ENCODE peak calls at places on chromosomes 16 and 17, in eight cellular contexts. P is frontal cortex; S is HTR-8/SVneo; G is small intestine; D is stimulated activated CD4-positive, alpha-beta T cell treated with anti-CD3 and anti-CD28 coated beads, Interleukin-1b, Interleukin-23, amount 100 ng/mL, for 24 hours; V is uterus; A is stimulated activated CD8-positive, alpha-beta memory T cell treated with anti-CD3 and anti-CD28 coated beads, Interleukin-12 subunit alpha, Interleukin-12 subunit beta, amount 100 ng/mL, for 4 hours; C is effector CD8-positive, alpha-beta T cell. R is an unnamed sample.
A peak's percentile ranks its signal among the peaks of the same experiment; 100 is the strongest.

GRCh38 chr17:73342549-73343167 is 30.9 kb upstream of the CDC42EP4 start:
- DNase-seq in P (no peak), S (no peak), G (no peak), D (no peak), V (no peak), A (no peak), C (no peak), R (no peak)

GRCh38 chr17:33144837-33145236 is 148.3 kb downstream of the ASIC2 start:
- DNase-seq in P (no peak), S (no peak), G (no peak), D (no peak), V (no peak), A (no peak), C (no peak), R (no peak)

GRCh38 chr16:52581530-52581929 is 34.6 kb upstream of the TOX3 start:
- DNase-seq in P (no peak), S (no peak), G (no peak), D (no peak), V (no peak), A (no peak), C (no peak), R (no peak)

GRCh38 chr17:2435852-2436251 is 35.0 kb upstream of the MNT start:
- DNase-seq in P (no peak), S (no peak), G (no peak), D (no peak), V (no peak), A (no peak), C (no peak), R (no peak)

GRCh38 chr16:8594149-8594666 is 3.9 kb upstream of the TMEM114 start:
- DNase-seq in P (no peak), S (no peak), G (no peak), D (no peak), V (no peak), A (no peak), C (no peak), R (no peak)

GRCh38 chr16:84443166-84443802 is 61.2 kb downstream of the MEAK7 start:
- DNase-seq in P (no peak), S (no peak), G (peak; percentile 91), D (no peak), V (no peak), A (no peak), C (no peak), R (peak; percentile 19)

GRCh38 chr16:73171380-73171779 is 123.5 kb upstream of the ZFHX3 start:
- DNase-seq in P (no peak), S (no peak), G (peak; percentile 38), D (no peak), V (no peak), A (no peak), C (no peak), R (no peak)

GRCh38 chr17:73600103-73600871 is 44.0 kb downstream of the SDK2 start:
- DNase-seq in P (no peak), S (no peak), G (no peak), D (no peak), V (no peak), A (no peak), C (no peak), R (no peak)

GRCh38 chr17:12964162-12964561 is 53.7 kb downstream of the ELAC2 start:
- DNase-seq in P (no peak), S (no peak), G (no peak), D (no peak), V (no peak), A (no peak), C (no peak), R (no peak)

GRCh38 chr17:29074488-29074887 is 31.5 kb downstream of the PIPOX start:
- DNase-seq in P (no peak), S (no peak), G (no peak), D (no peak), V (no peak), A (no peak), C (no peak), R (no peak)

GRCh38 chr16:71709231-71709781 is 15.2 kb downstream of the PHLPP2 start:
- DNase-seq in P (no peak), S (no peak), G (peak; percentile 89), D (no peak), V (no peak), A (no peak), C (no peak), R (peak; percentile 57)

GRCh38 chr17:74165811-74166365 is 37.6 kb upstream of the RPL38 start:
- DNase-seq in P (no peak), S (no peak), G (no peak), D (no peak), V (no peak), A (no peak), C (no peak), R (no peak)

GRCh38 chr16:88688013-88688778 is 1.9 kb upstream of the SNAI3 start:
- DNase-seq in P (peak; percentile 71), S (no peak), G (peak; percentile 77), D (no peak), V (no peak), A (no peak), C (no peak), R (peak; percentile 18)

GRCh38 chr16:23595951-23596720 is at the start of gene NDUFAB1:
- DNase-seq in P (peak; percentile 91), S (peak; percentile 78), G (peak; percentile 89), D (peak; percentile 85), V (peak; percentile 80), A (peak; percentile 86), C (peak; percentile 81), R (peak; percentile 91)

GRCh38 chr17:12927541-12928425 is 90.0 kb downstream of the ELAC2 start:
- DNase-seq in P (no peak), S (no peak), G (no peak), D (no peak), V (peak; percentile 22), A (no peak), C (no peak), R (no peak)

GRCh38 chr17:29664743-29665479 is 42.2 kb upstream of the CORO6 start:
- DNase-seq in P (no peak), S (peak; percentile 75), G (peak; percentile 30), D (no peak), V (no peak), A (no peak), C (no peak), R (peak; percentile 66)

GRCh38 chr17:69677130-69677529 is 262.6 kb downstream of the MAP2K6 start:
- DNase-seq in P (no peak), S (no peak), G (no peak), D (no peak), V (no peak), A (no peak), C (no peak), R (no peak)

GRCh38 chr16:88505405-88506082 is 52.5 kb downstream of the ZFPM1 start:
- DNase-seq in P (peak; percentile 60), S (no peak), G (peak; percentile 95), D (peak; percentile 37), V (peak; percentile 37), A (peak; percentile 37), C (peak; percentile 74), R (peak; percentile 93)

GRCh38 chr16:23509763-23510153 is 536 bp downstream of the GGA2 start:
- DNase-seq in P (no peak), S (no peak), G (peak; percentile 35), D (peak; percentile 4), V (peak; percentile 36), A (peak; percentile 1), C (peak; percentile 5), R (peak; percentile 44)

GRCh38 chr16:70523013-70523620 is at the start of gene COG4:
- DNase-seq in P (peak; percentile 82), S (peak; percentile 86), G (peak; percentile 84), D (peak; percentile 87), V (peak; percentile 80), A (peak; percentile 81), C (peak; percentile 86), R (peak; percentile 89)

GRCh38 chr17:42198897-42199296 is 4.6 kb upstream of the GHDC start:
- DNase-seq in P (no peak), S (no peak), G (no peak), D (no peak), V (no peak), A (no peak), C (no peak), R (no peak)

GRCh38 chr17:77610518-77610893 is 348.0 kb upstream of the TNRC6C start:
- DNase-seq in P (no peak), S (no peak), G (no peak), D (no peak), V (no peak), A (no peak), C (no peak), R (no peak)

GRCh38 chr17:64491034-64491860 is 5.6 kb downstream of the POLG2 start:
- DNase-seq in P (no peak), S (no peak), G (peak; percentile 45), D (peak; percentile 27), V (no peak), A (no peak), C (no peak), R (peak; percentile 63)

GRCh38 chr17:27657620-27658019 is 26.6 kb downstream of the LGALS9 start:
- DNase-seq in P (no peak), S (no peak), G (no peak), D (no peak), V (no peak), A (no peak), C (no peak), R (peak; percentile 14)

GRCh38 chr17:35543856-35544255 is 6.4 kb upstream of the SLFN12L start:
- DNase-seq in P (no peak), S (no peak), G (no peak), D (no peak), V (no peak), A (no peak), C (no peak), R (no peak)

GRCh38 chr17:50953518-50953830 is 87.3 kb upstream of the TOB1 start:
- DNase-seq in P (no peak), S (no peak), G (no peak), D (no peak), V (no peak), A (no peak), C (no peak), R (no peak)

GRCh38 chr16:84875846-84876245 is 56.1 kb downstream of the CRISPLD2 start:
- DNase-seq in P (no peak), S (no peak), G (no peak), D (no peak), V (no peak), A (no peak), C (no peak), R (no peak)

GRCh38 chr16:11255737-11256656 is at the start of gene SOCS1:
- DNase-seq in P (peak; percentile 95), S (peak; percentile 80), G (peak; percentile 83), D (peak; percentile 86), V (peak; percentile 85), A (peak; percentile 83), C (peak; percentile 83), R (peak; percentile 85)

R was measured in HT-29.